ENCODE peak calls at places on chromosomes 13 and 19, in eight cellular contexts. N is endothelial cell of umbilical vein, P is PC-3, W is fibroblast of lung, V is OCI-LY7, I is mammary epithelial cell, X is hepatocyte, Y is H9. S is an unnamed sample.

GRCh38 chr13:51534075-51534817 is 50.0 kb upstream of the WDFY2 start:
- DNase-seq in Y (no peak), X (no peak), V (no peak), P (no peak), W (no peak), I (peak; percentile 35), N (no peak), S (no peak)

GRCh38 chr19:10074153-10074552 is 12.0 kb upstream of the SHFL start:
- DNase-seq in W (peak; percentile 41), Y (no peak), I (peak; percentile 27), N (peak; percentile 25), X (peak; percentile 59), P (peak; percentile 50), V (peak; percentile 58), S (peak; percentile 78)

GRCh38 chr13:106407338-106407737 is 128.1 kb downstream of the EFNB2 start:
- DNase-seq in Y (no peak), V (no peak), X (no peak), W (no peak), I (peak; percentile 24), P (peak; percentile 48), N (no peak), S (no peak)

GRCh38 chr13:107289540-107289939 is 721.6 kb upstream of the ARGLU1 start:
- DNase-seq in X (no peak), Y (no peak), I (no peak), P (no peak), V (no peak), N (no peak), W (no peak), S (peak; percentile 74)

GRCh38 chr19:30781519-30781918 is 409.3 kb downstream of the ZNF536 start:
- DNase-seq in P (no peak), V (no peak), W (no peak), I (no peak), X (peak; percentile 19), N (no peak), Y (no peak), S (no peak)

GRCh38 chr13:36880961-36881360 is 39.1 kb downstream of the SMAD9 start:
- DNase-seq in Y (no peak), N (peak; percentile 44), X (no peak), P (no peak), W (no peak), I (no peak), V (no peak), S (no peak)

GRCh38 chr13:44508562-44509062 is 67.5 kb downstream of the TSC22D1 start:
- DNase-seq in Y (no peak), X (no peak), P (no peak), W (no peak), N (peak; percentile 78), V (no peak), I (no peak), S (no peak)

GRCh38 chr13:88456155-88456554 is 785.0 kb downstream of the SLITRK5 start:
- DNase-seq in V (no peak), Y (no peak), I (no peak), X (no peak), W (peak; percentile 6), P (no peak), N (no peak), S (no peak)

GRCh38 chr13:38099751-38100150 is 230.2 kb upstream of the TRPC4 start:
- DNase-seq in V (no peak), X (no peak), N (no peak), W (no peak), I (no peak), Y (no peak), P (no peak), S (no peak)

GRCh38 chr13:110758195-110758594 is 44.7 kb downstream of the ING1 start:
- DNase-seq in P (peak; percentile 23), V (no peak), W (peak; percentile 50), N (peak; percentile 26), X (no peak), Y (no peak), I (peak; percentile 19), S (no peak)

GRCh38 chr19:46373573-46374359 is 26.9 kb downstream of the PPP5C start:
- DNase-seq in N (peak; percentile 81), X (peak; percentile 57), Y (peak; percentile 89), P (peak; percentile 95), W (no peak), I (peak; percentile 99), V (no peak), S (peak; percentile 93)

GRCh38 chr19:11814707-11815050 is 606 bp downstream of the ZNF440 start:
- DNase-seq in V (no peak), I (peak; percentile 17), N (peak; percentile 19), X (peak; percentile 50), W (peak; percentile 52), Y (peak; percentile 24), P (peak; percentile 50), S (peak; percentile 73)

GRCh38 chr19:30059741-30060140 is 117.7 kb downstream of the URI1 start:
- DNase-seq in V (no peak), W (no peak), N (no peak), I (no peak), X (no peak), P (no peak), Y (no peak), S (peak; percentile 30)

GRCh38 chr13:76512676-76513277 is 373.4 kb downstream of the KCTD12 start:
- DNase-seq in I (peak; percentile 76), P (peak; percentile 87), W (peak; percentile 97), X (no peak), Y (no peak), V (no peak), N (peak; percentile 98), S (peak; percentile 66)

GRCh38 chr13:73967397-73968165 is 166.6 kb downstream of the KLF12 start:
- DNase-seq in N (no peak), V (peak; percentile 91), Y (no peak), W (no peak), P (no peak), X (no peak), I (no peak), S (no peak)

GRCh38 chr19:18878058-18878797 is 17.7 kb downstream of the CERS1 start:
- DNase-seq in I (no peak), P (no peak), W (no peak), X (no peak), Y (peak; percentile 27), N (no peak), V (no peak), S (no peak)

GRCh38 chr19:5141278-5141925 is 172.5 kb downstream of the KDM4B start:
- DNase-seq in W (no peak), P (no peak), N (no peak), I (peak; percentile 13), Y (no peak), X (no peak), V (no peak), S (peak; percentile 99)

GRCh38 chr19:33464010-33464732 is 57.4 kb downstream of the PEPD start:
- DNase-seq in P (no peak), N (no peak), Y (peak; percentile 8), I (no peak), X (no peak), W (no peak), V (no peak), S (peak; percentile 41)

GRCh38 chr19:46126086-46126485 is 1.6 kb upstream of the IGFL3 start:
- DNase-seq in Y (no peak), N (no peak), V (no peak), X (no peak), W (no peak), P (no peak), I (no peak), S (no peak)

GRCh38 chr19:35436477-35437141 is 11.4 kb upstream of the FFAR2 start:
- DNase-seq in P (peak; percentile 47), V (no peak), N (peak; percentile 15), Y (no peak), I (peak; percentile 90), X (peak; percentile 57), W (peak; percentile 63), S (no peak)

GRCh38 chr19:44641460-44641859 is 2.2 kb upstream of the PVR start:
- DNase-seq in P (no peak), W (no peak), V (no peak), X (no peak), I (no peak), N (no peak), Y (no peak), S (no peak)

GRCh38 chr13:43085545-43085944 is 62.2 kb downstream of the DNAJC15 start:
- DNase-seq in P (peak; percentile 67), X (peak; percentile 32), V (peak; percentile 29), I (peak; percentile 12), N (peak; percentile 59), W (peak; percentile 74), Y (no peak), S (peak; percentile 34)
- H2AFZ ChIP-seq in P (no peak overlapping the region), X (no peak overlapping the region), V (no peak overlapping the region), I (no peak overlapping the region), N (no peak overlapping the region), W (no peak overlapping the region), Y (no peak overlapping the region), S (no peak overlapping the region)

DNA sequence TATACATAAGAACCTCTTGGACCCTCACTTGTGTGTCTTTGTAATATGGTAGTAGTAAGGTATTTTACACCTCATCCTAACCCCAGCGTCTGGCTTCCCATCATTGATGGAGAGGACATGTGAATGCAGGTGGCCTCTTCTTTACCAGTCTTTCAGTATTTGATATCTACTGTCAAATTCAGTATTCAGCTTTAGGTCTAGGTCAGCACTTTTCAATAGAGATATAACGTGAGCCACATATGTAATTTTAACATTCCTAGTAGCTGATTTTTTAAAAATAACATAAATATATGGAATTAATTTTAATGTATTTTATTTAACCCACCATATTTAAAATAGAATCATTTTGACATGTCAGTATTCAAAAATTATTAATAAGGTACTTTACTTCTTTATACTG is 2.9 kb downstream of the RAP2A start:
- DNase-seq in N (no peak), Y (no peak), W (no peak), I (no peak), V (no peak), P (no peak), X (no peak), S (no peak)
- H3K9me3 ChIP-seq in N (no peaks in the 10 kb centered on the region), Y (no peaks in the 10 kb centered on the region), W (no peaks in the 10 kb centered on the region), I (no peaks in the 10 kb centered on the region), V (no peaks in the 10 kb centered on the region), P (no peaks in the 10 kb centered on the region), X (no peaks in the 10 kb centered on the region), S (no peaks in the 10 kb centered on the region)

GRCh38 chr19:47514151-47514868 is 553 bp downstream of the NAPA start:
- DNase-seq in Y (no peak), X (peak; percentile 44), W (no peak), V (no peak), I (no peak), P (no peak), N (no peak), S (peak; percentile 90)
- H2AFZ ChIP-seq in Y (no peak overlapping the region), X (no peak overlapping the region), W (no peak overlapping the region), V (no peak overlapping the region), I (peak overlapping the region; percentile 89), P (peak overlapping the region; percentile 56), N (peak overlapping the region; percentile 58), S (peak overlapping the region; percentile 64)

GRCh38 chr13:112143753-112144615 is 77.0 kb downstream of the SOX1 start:
- DNase-seq in P (peak; percentile 1), I (no peak), X (no peak), W (no peak), V (no peak), Y (no peak), N (no peak), S (no peak)
- H3K9me3 ChIP-seq in P (no peaks in the 10 kb centered on the region), I (peaks cover 27% of the 10 kb centered on the region), X (no peaks in the 10 kb centered on the region), W (no peaks in the 10 kb centered on the region), V (no peaks in the 10 kb centered on the region), Y (no peaks in the 10 kb centered on the region), N (peaks cover 3% of the 10 kb centered on the region), S (no peaks in the 10 kb centered on the region)

S was measured in osteoblast.